ENCODE peak calls at places on chromosome 7, in four cellular contexts. X, Q, I and E are unnamed samples.

GRCh38 chr7:471866-472639 is 47.6 kb downstream of the PDGFA start:
- DNase-seq in X (no peak), Q (no peak), I (peak; percentile 75), E (no peak)

GRCh38 chr7:122803323-122803722 is 82.9 kb downstream of the CADPS2 start:
- DNase-seq in X (no peak), Q (no peak), I (no peak), E (no peak)

GRCh38 chr7:115005942-115006341 is 84.0 kb downstream of the MDFIC start:
- DNase-seq in X (no peak), Q (no peak), I (no peak), E (no peak)

GRCh38 chr7:451255-452229 is 68.1 kb downstream of the PDGFA start:
- DNase-seq in X (no peak), Q (no peak), I (no peak), E (no peak)

GRCh38 chr7:22885824-22886255 is 63.2 kb upstream of the TOMM7 start:
- DNase-seq in X (peak; percentile 47), Q (peak; percentile 88), I (no peak), E (peak; percentile 12)

GRCh38 chr7:6139189-6139996 is 108.2 kb downstream of the ANKRD61 start:
- DNase-seq in X (no peak), Q (no peak), I (no peak), E (peak; percentile 8)

GRCh38 chr7:100827330-100828226 is at the start of gene EPHB4:
- DNase-seq in X (peak; percentile 23), Q (no peak), I (peak; percentile 91), E (peak; percentile 54)

GRCh38 chr7:55550838-55551537 is 21.3 kb downstream of the VOPP1 start:
- DNase-seq in X (no peak), Q (no peak), I (no peak), E (no peak)

GRCh38 chr7:22563621-22564241 is 63.7 kb upstream of the STEAP1B start:
- DNase-seq in X (no peak), Q (no peak), I (no peak), E (no peak)

GRCh38 chr7:27181795-27182275 is 3.2 kb downstream of the HOXA11 start:
- DNase-seq in X (no peak), Q (no peak), I (no peak), E (no peak)

GRCh38 chr7:12110425-12110824 is 100.7 kb upstream of the TMEM106B start:
- DNase-seq in X (no peak), Q (no peak), I (no peak), E (no peak)

GRCh38 chr7:41033526-41033925 is 669.4 kb downstream of the INHBA start:
- DNase-seq in X (no peak), Q (no peak), I (no peak), E (no peak)

GRCh38 chr7:22589641-22590141 is 89.7 kb upstream of the STEAP1B start:
- DNase-seq in X (no peak), Q (no peak), I (no peak), E (no peak)

GRCh38 chr7:38321050-38321449 is 47.6 kb upstream of the TARP start:
- DNase-seq in X (no peak), Q (no peak), I (no peak), E (no peak)

GRCh38 chr7:70032673-70033072 is 434.4 kb downstream of the AUTS2 start:
- DNase-seq in X (no peak), Q (no peak), I (no peak), E (no peak)

GRCh38 chr7:70027864-70028263 is 429.6 kb downstream of the AUTS2 start:
- DNase-seq in X (no peak), Q (no peak), I (no peak), E (no peak)

GRCh38 chr7:70028620-70029019 is 430.3 kb downstream of the AUTS2 start:
- DNase-seq in X (no peak), Q (no peak), I (no peak), E (no peak)

GRCh38 chr7:70029993-70030392 is 431.7 kb downstream of the AUTS2 start:
- DNase-seq in X (no peak), Q (no peak), I (peak; percentile 8), E (no peak)

DNA sequence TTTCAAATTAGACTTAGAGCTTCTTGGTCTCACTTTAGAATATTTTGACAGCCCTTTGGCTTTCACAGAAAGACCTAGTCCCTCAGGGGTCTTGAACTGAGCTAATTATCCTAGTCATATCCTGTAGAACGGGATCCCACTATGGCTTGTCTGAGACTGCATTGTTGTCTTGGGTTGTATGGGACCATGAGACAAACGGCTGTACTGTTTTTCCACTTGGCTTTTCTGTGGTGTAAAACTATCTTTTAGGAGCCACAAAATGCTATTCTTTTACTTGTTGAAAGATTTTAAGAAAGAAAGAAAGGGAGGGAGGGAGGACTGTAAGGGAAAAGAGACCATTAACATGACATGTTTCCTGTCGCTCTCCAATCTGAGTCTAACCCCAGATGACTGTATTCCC is 432.5 kb downstream of the AUTS2 start:
- DNase-seq in X (no peak), Q (no peak), I (no peak), E (no peak)
- TF ChIP-seq SPI1 in X (no peak), Q (no peak), I (no peak), E (no peak)

GRCh38 chr7:51350195-51350896 is 33.7 kb upstream of the COBL start:
- DNase-seq in X (no peak), Q (no peak), I (no peak), E (no peak)
- TF ChIP-seq SPI1 in X (no peak), Q (no peak), I (no peak), E (no peak)

GRCh38 chr7:71795373-71795772 is 616.8 kb downstream of the CALN1 start:
- DNase-seq in X (no peak), Q (no peak), I (no peak), E (no peak)
- TF ChIP-seq SPI1 in X (no peak), Q (no peak), I (no peak), E (no peak)

DNA sequence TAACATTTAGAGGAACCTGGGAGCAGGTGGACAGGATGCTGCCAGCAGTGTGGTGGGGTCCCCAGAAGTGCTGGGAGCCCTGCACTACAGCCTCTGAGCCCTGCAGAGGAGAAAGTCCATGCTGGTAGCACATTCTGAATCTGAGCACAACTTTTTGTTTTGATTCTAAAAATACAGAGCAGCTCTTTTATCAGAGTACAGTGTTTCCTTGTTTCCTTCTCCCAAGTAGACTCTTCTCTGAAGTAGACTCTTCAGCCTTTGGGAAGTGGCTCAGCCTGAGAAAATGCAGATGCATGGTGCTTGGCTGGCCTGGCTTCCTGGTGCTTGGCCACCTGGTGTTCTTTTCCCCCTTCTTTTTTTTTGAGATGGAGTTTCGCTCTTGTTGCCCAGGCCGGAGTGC is 9.1 kb downstream of the ADCY1 start:
- DNase-seq in X (no peak), Q (no peak), I (no peak), E (no peak)
- TF ChIP-seq SPI1 in X (no peak), Q (no peak), I (no peak), E (no peak)

GRCh38 chr7:136911362-136911761 is 42.9 kb downstream of the CHRM2 start:
- DNase-seq in X (no peak), Q (no peak), I (no peak), E (no peak)
- TF ChIP-seq SPI1 in X (no peak), Q (no peak), I (no peak), E (no peak)

GRCh38 chr7:158001003-158001402 is 586.6 kb downstream of the PTPRN2 start:
- DNase-seq in X (no peak), Q (no peak), I (no peak), E (no peak)

GRCh38 chr7:158000160-158000559 is 587.5 kb downstream of the PTPRN2 start:
- DNase-seq in X (no peak), Q (no peak), I (no peak), E (no peak)

GRCh38 chr7:158002486-158003080 is 585.0 kb downstream of the PTPRN2 start:
- DNase-seq in X (no peak), Q (no peak), I (no peak), E (no peak)

GRCh38 chr7:158003441-158004122 is 584.0 kb downstream of the PTPRN2 start:
- DNase-seq in X (no peak), Q (no peak), I (no peak), E (no peak)

DNA sequence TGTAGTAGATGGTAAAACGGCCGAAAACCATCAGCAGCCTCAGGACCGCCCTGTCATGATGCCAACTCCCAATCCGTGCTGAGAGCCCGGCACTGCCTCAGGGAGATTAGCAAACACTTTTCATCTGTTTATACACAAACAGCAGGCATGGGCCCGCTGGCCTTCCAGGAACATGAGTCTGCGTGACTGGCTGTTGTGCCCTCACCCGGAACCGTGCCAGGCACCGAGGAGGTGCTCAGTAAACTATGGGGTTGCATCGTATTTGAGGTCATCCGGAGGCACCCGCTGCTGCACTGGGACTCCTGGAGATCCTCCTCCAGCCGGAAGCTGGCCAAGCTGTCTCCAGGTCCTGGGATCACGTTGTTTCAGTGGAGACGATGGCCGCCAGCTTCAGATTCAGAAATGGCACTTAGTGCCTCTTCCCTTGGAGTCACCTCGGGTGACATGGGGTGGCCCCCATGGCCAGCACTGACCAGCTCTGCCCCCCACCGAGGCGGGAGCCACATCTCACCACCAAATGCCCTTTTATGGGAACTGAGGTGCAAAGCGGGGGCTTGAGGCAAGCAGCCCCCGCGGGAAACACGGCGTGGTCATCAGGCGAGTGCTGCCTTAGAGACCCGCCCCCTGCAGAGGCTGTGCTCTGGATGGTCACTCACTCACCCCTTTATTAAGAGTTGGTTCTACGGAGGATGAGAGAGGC is 585.9 kb downstream of the PTPRN2 start:
- DNase-seq in X (no peak), Q (no peak), I (no peak), E (no peak)
- TF ChIP-seq SPI1 in X (no peak), Q (no peak), I (no peak), E (no peak)

DNA sequence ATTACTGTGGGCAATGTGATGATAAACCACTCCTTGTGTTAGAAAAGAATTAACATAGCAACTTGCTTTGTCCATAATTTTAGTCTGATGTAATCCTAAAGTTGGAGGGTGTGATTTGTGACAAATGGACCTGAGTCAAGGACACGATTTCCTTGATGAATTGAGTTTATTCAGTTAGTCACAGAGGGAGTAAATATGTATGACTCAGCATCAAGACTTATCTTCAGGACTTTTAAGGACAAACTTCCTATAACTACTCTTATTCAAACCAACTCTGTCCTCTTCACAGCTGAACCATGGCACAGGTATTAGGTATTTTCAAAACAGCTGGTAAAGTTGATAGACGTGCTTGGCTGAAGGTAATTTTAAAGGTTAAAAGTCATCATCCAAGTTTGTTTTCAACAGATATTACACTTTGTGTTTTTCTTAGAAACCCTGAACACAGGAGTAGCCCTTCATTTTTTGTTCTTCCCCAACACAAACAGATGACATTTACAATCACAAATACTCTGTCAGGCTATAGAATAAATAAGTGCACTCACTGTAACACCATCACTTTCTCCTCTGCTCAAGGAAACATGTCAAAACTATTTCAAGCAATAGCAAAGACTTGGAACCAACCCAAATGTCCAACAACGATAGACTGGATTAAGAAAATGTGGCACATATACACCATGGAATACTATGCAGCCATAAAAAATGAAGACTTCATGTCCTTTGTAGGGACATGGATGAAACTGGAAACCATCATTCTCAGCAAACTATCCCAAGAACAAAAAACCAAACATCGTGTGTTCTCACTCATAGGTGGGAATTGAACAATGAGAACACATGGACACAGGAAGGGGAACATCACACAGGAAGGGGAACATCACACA is 54.5 kb downstream of the COA1 start:
- DNase-seq in X (no peak), Q (no peak), I (peak; percentile 29), E (no peak)
- TF ChIP-seq SPI1 in X (no peak), Q (no peak), I (no peak), E (no peak)

GRCh38 chr7:30771859-30772429 is 727 bp downstream of the MINDY4 start:
- DNase-seq in X (no peak), Q (no peak), I (peak; percentile 60), E (peak; percentile 26)
- TF ChIP-seq SPI1 in X (no peak), Q (no peak), I (no peak), E (no peak)